ENCODE peak calls at places on chromosomes 12 and 14, in four cellular contexts. Q, U, L and M are unnamed samples.

GRCh38 chr14:54116972-54117371 is 160.3 kb upstream of the BMP4 start:
- DNase-seq in Q (no peak), U (no peak), L (peak), M (no peak)

GRCh38 chr12:106195638-106196037 is 52.2 kb downstream of the CKAP4 start:
- DNase-seq in Q (no peak), U (no peak), L (no peak), M (no peak)

GRCh38 chr12:57958061-57958657 is 16.8 kb downstream of the ATP23 start:
- DNase-seq in Q (no peak), U (no peak), L (no peak), M (no peak)

GRCh38 chr12:124410354-124411175 is 115.7 kb downstream of the RFLNA start:
- DNase-seq in Q (no peak), U (no peak), L (no peak), M (no peak)

GRCh38 chr12:118494776-118495175 is 118.4 kb downstream of the SUDS3 start:
- DNase-seq in Q (no peak), U (no peak), L (no peak), M (no peak)

GRCh38 chr14:90355540-90356518 is 24.1 kb upstream of the NRDE2 start:
- DNase-seq in Q (no peak), U (no peak), L (no peak), M (no peak)

GRCh38 chr12:123559468-123559867 is 24.9 kb upstream of the TMED2 start:
- DNase-seq in Q (no peak), U (no peak), L (no peak), M (no peak)

GRCh38 chr12:8075935-8076334 is 6.1 kb upstream of the NECAP1 start:
- DNase-seq in Q (no peak), U (no peak), L (no peak), M (no peak)

GRCh38 chr12:6540181-6540877 is 6.0 kb downstream of the GAPDH start:
- DNase-seq in Q (peak), U (no peak), L (peak), M (no peak)

GRCh38 chr14:92546347-92547053 is 32.9 kb downstream of the RIN3 start:
- DNase-seq in Q (no peak), U (no peak), L (no peak), M (no peak)

GRCh38 chr12:124745891-124746570 is 117.6 kb downstream of the SCARB1 start:
- DNase-seq in Q (peak), U (no peak), L (no peak), M (no peak)

GRCh38 chr12:65278576-65279386 is at the start of gene MSRB3:
- DNase-seq in Q (no peak), U (no peak), L (peak), M (peak)